ENCODE peak calls at places on chromosome 7, in six cellular contexts. E is prostate gland, H is H1, P is fibroblast of lung, D is heart right ventricle, S is sigmoid colon. R is an unnamed sample. For H3K27me3 and H3K36me3, the result is how much of the 10 kb centered on the place peaks cover.

GRCh38 chr7:43112088-43112940 is at the start of gene HECW1:
- DNase-seq in H (no peak), E (no peak), P (no peak), S (no peak), D (peak), R (no peak)

GRCh38 chr7:34807548-34808340 is 149.7 kb downstream of the NPSR1 start:
- DNase-seq in E (no peak), P (no peak), H (no peak), S (no peak), D (no peak), R (no peak)

GRCh38 chr7:98266840-98267239 is 14.6 kb upstream of the BRI3 start:
- DNase-seq in P (peak), S (no peak), H (no peak), E (no peak), D (no peak), R (no peak)

GRCh38 chr7:106417273-106417902 is 132.6 kb upstream of the NAMPT start:
- DNase-seq in H (no peak), P (no peak), S (no peak), E (no peak), D (no peak), R (no peak)

GRCh38 chr7:112112822-112113255 is 93.4 kb downstream of the DOCK4 start:
- DNase-seq in S (no peak), P (peak), E (no peak), D (no peak), H (no peak), R (peak)

GRCh38 chr7:112296416-112296815 is 89.9 kb downstream of the ZNF277 start:
- DNase-seq in D (no peak), P (no peak), H (no peak), S (no peak), E (no peak), R (no peak)

GRCh38 chr7:128059143-128059975 is 28.1 kb upstream of the LRRC4 start:
- DNase-seq in P (no peak), D (no peak), S (no peak), H (no peak), E (no peak), R (no peak)

GRCh38 chr7:29444267-29444666 is 119.4 kb upstream of the PRR15 start:
- DNase-seq in D (no peak), H (no peak), P (no peak), E (no peak), S (no peak), R (no peak)

GRCh38 chr7:75048435-75049379 is 24.9 kb downstream of the RCC1L start:
- DNase-seq in H (no peak), D (no peak), P (peak), E (no peak), S (no peak), R (no peak)

GRCh38 chr7:19698331-19698730 is 10.5 kb downstream of the POLR1F start:
- DNase-seq in H (no peak), P (no peak), E (no peak), S (no peak), D (no peak), R (no peak)

GRCh38 chr7:19982841-19983835 is 209.7 kb upstream of the TMEM196 start:
- DNase-seq in S (peak), D (no peak), E (peak), H (no peak), P (peak), R (no peak)

GRCh38 chr7:27677912-27678612 is 15.4 kb upstream of the HIBADH start:
- DNase-seq in D (no peak), E (no peak), P (peak), H (no peak), S (no peak), R (no peak)

GRCh38 chr7:130521552-130521951 is 29.7 kb downstream of the MEST start:
- DNase-seq in P (peak), E (no peak), H (no peak), S (no peak), D (no peak), R (no peak)

GRCh38 chr7:117157121-117157870 is 165.6 kb downstream of the WNT2 start:
- DNase-seq in D (peak), H (no peak), E (no peak), P (peak), S (no peak), R (peak)

GRCh38 chr7:128893251-128894100 is 17.0 kb downstream of the KCP start:
- DNase-seq in D (no peak), S (peak), E (no peak), H (no peak), P (no peak), R (no peak)

GRCh38 chr7:156610130-156610529 is 30.4 kb upstream of the RNF32 start:
- DNase-seq in D (no peak), S (no peak), P (no peak), E (no peak), H (no peak), R (no peak)

GRCh38 chr7:136128050-136128449 is 150.9 kb upstream of the MTPN start:
- DNase-seq in H (no peak), P (no peak), S (no peak), D (no peak), E (no peak), R (no peak)

GRCh38 chr7:151251328-151251925 is 2.9 kb upstream of the SMARCD3 start:
- DNase-seq in D (peak), P (peak), H (no peak), S (peak), E (no peak), R (peak)
- H3K27me3 ChIP-seq in D (under half), P (under half), H (under half), S (under half), E (under half), R (under half)

DNA sequence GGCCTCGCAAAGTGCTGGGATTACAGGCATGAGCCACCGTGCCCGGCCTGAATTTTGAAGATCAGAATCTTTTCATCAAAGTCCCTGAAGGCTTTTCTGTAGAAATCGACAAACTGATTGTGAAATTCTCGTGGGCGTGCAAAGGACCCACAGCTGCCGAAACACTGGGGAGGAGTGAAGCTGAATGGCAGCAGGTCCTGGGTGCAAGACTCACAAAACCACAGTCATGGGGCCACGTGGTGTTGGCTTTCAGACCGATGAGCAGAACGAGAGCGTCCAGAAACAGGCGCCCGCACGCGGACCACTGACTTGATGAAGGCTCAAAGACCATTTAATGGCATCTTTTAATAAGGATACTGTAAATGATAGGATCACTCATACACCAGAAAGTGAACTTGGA is 24.7 kb upstream of the PRKAR1B start:
- DNase-seq in S (peak), D (no peak), P (no peak), E (no peak), H (no peak), R (peak)
- H3K36me3 ChIP-seq in S (under half), D (under half), P (under half), E (under half), H (under half), R (under half)

GRCh38 chr7:85125679-85126078 is 61.2 kb downstream of the SEMA3D start:
- DNase-seq in S (no peak), H (no peak), P (peak), D (no peak), E (no peak), R (no peak)

GRCh38 chr7:85133560-85133959 is 53.3 kb downstream of the SEMA3D start:
- DNase-seq in E (no peak), S (no peak), P (no peak), D (no peak), H (no peak), R (no peak)

GRCh38 chr7:85135931-85136330 is 50.9 kb downstream of the SEMA3D start:
- DNase-seq in D (no peak), S (no peak), P (peak), E (no peak), H (no peak), R (no peak)

GRCh38 chr7:85126383-85126782 is 60.5 kb downstream of the SEMA3D start:
- DNase-seq in E (no peak), H (no peak), D (no peak), S (no peak), P (no peak), R (no peak)

GRCh38 chr7:85130702-85131101 is 56.2 kb downstream of the SEMA3D start:
- DNase-seq in S (no peak), E (no peak), P (no peak), D (no peak), H (no peak), R (no peak)
- H3K27ac ChIP-seq in S (no peak), E (no peak), P (no peak), D (no peak), H (no peak), R (no peak)

GRCh38 chr7:39527951-39528350 is 38.3 kb upstream of the YAE1 start:
- DNase-seq in S (no peak), P (peak), H (no peak), D (no peak), E (no peak), R (no peak)
- H3K27me3 ChIP-seq in S (under half), P (under half), H (under half), D (under half), E (under half), R (under half)

R was measured in aorta.